ENCODE peak calls at places on chromosomes 1 and 21, in four cellular contexts. One of them, this sample, is unnamed.

GRCh38 chr1:10980094-10980577 is 32.3 kb upstream of the TARDBP start:
- DNase-seq in stimulated activated CD4-positive, alpha-beta T cell treated with anti-CD3 and anti-CD28 coated beads, Interleukin-1b, Interleukin-23, amount 100 ng/mL, for 24 hours: no peak
- DNase-seq in left cardiac atrium: peak
- DNase-seq in HCEC 1CT: peak
- DNase-seq in this sample: peak

GRCh38 chr1:172485626-172486025 is 41.8 kb upstream of the PIGC start:
- DNase-seq in stimulated activated CD4-positive, alpha-beta T cell treated with anti-CD3 and anti-CD28 coated beads, Interleukin-1b, Interleukin-23, amount 100 ng/mL, for 24 hours: no peak
- DNase-seq in left cardiac atrium: no peak
- DNase-seq in HCEC 1CT: no peak
- DNase-seq in this sample: peak

GRCh38 chr1:57475366-57475765 is 51.5 kb upstream of the DAB1 start:
- DNase-seq in stimulated activated CD4-positive, alpha-beta T cell treated with anti-CD3 and anti-CD28 coated beads, Interleukin-1b, Interleukin-23, amount 100 ng/mL, for 24 hours: no peak
- DNase-seq in left cardiac atrium: no peak
- DNase-seq in HCEC 1CT: no peak
- DNase-seq in this sample: no peak

GRCh38 chr1:235024706-235025421 is 103.8 kb downstream of the TOMM20 start:
- DNase-seq in stimulated activated CD4-positive, alpha-beta T cell treated with anti-CD3 and anti-CD28 coated beads, Interleukin-1b, Interleukin-23, amount 100 ng/mL, for 24 hours: no peak
- DNase-seq in left cardiac atrium: peak
- DNase-seq in HCEC 1CT: no peak
- DNase-seq in this sample: no peak

GRCh38 chr1:2004867-2005266 is 1.3 kb upstream of the CFAP74 start:
- DNase-seq in stimulated activated CD4-positive, alpha-beta T cell treated with anti-CD3 and anti-CD28 coated beads, Interleukin-1b, Interleukin-23, amount 100 ng/mL, for 24 hours: no peak
- DNase-seq in left cardiac atrium: no peak
- DNase-seq in HCEC 1CT: no peak
- DNase-seq in this sample: no peak

GRCh38 chr1:9442266-9442846 is 96.9 kb upstream of the SLC25A33 start:
- DNase-seq in stimulated activated CD4-positive, alpha-beta T cell treated with anti-CD3 and anti-CD28 coated beads, Interleukin-1b, Interleukin-23, amount 100 ng/mL, for 24 hours: no peak
- DNase-seq in left cardiac atrium: no peak
- DNase-seq in HCEC 1CT: no peak
- DNase-seq in this sample: no peak

GRCh38 chr1:231674575-231674974 is 48.0 kb downstream of the DISC1 start:
- DNase-seq in stimulated activated CD4-positive, alpha-beta T cell treated with anti-CD3 and anti-CD28 coated beads, Interleukin-1b, Interleukin-23, amount 100 ng/mL, for 24 hours: no peak
- DNase-seq in left cardiac atrium: no peak
- DNase-seq in HCEC 1CT: no peak
- DNase-seq in this sample: no peak

GRCh38 chr1:18278953-18279712 is 171.5 kb downstream of the IGSF21 start:
- DNase-seq in stimulated activated CD4-positive, alpha-beta T cell treated with anti-CD3 and anti-CD28 coated beads, Interleukin-1b, Interleukin-23, amount 100 ng/mL, for 24 hours: no peak
- DNase-seq in left cardiac atrium: no peak
- DNase-seq in HCEC 1CT: no peak
- DNase-seq in this sample: peak

GRCh38 chr1:147598631-147599361 is 57.5 kb downstream of the BCL9 start:
- DNase-seq in stimulated activated CD4-positive, alpha-beta T cell treated with anti-CD3 and anti-CD28 coated beads, Interleukin-1b, Interleukin-23, amount 100 ng/mL, for 24 hours: no peak
- DNase-seq in left cardiac atrium: peak
- DNase-seq in HCEC 1CT: no peak
- DNase-seq in this sample: peak

GRCh38 chr1:7301346-7301993 is 469.6 kb upstream of the VAMP3 start:
- DNase-seq in stimulated activated CD4-positive, alpha-beta T cell treated with anti-CD3 and anti-CD28 coated beads, Interleukin-1b, Interleukin-23, amount 100 ng/mL, for 24 hours: no peak
- DNase-seq in left cardiac atrium: no peak
- DNase-seq in HCEC 1CT: no peak
- DNase-seq in this sample: no peak

GRCh38 chr1:234928642-234929041 is 200.0 kb downstream of the TOMM20 start:
- DNase-seq in stimulated activated CD4-positive, alpha-beta T cell treated with anti-CD3 and anti-CD28 coated beads, Interleukin-1b, Interleukin-23, amount 100 ng/mL, for 24 hours: no peak
- DNase-seq in left cardiac atrium: no peak
- DNase-seq in HCEC 1CT: no peak
- DNase-seq in this sample: peak

GRCh38 chr1:240190881-240191385 is 99.2 kb downstream of the FMN2 start:
- DNase-seq in stimulated activated CD4-positive, alpha-beta T cell treated with anti-CD3 and anti-CD28 coated beads, Interleukin-1b, Interleukin-23, amount 100 ng/mL, for 24 hours: no peak
- DNase-seq in left cardiac atrium: no peak
- DNase-seq in HCEC 1CT: peak
- DNase-seq in this sample: peak

GRCh38 chr1:106756752-106757151 is 299.7 kb upstream of the PRMT6 start:
- DNase-seq in stimulated activated CD4-positive, alpha-beta T cell treated with anti-CD3 and anti-CD28 coated beads, Interleukin-1b, Interleukin-23, amount 100 ng/mL, for 24 hours: no peak
- DNase-seq in left cardiac atrium: no peak
- DNase-seq in HCEC 1CT: no peak
- DNase-seq in this sample: no peak

GRCh38 chr1:184176058-184176457 is 124.5 kb downstream of the TSEN15 start:
- DNase-seq in stimulated activated CD4-positive, alpha-beta T cell treated with anti-CD3 and anti-CD28 coated beads, Interleukin-1b, Interleukin-23, amount 100 ng/mL, for 24 hours: no peak
- DNase-seq in left cardiac atrium: no peak
- DNase-seq in HCEC 1CT: no peak
- DNase-seq in this sample: no peak

GRCh38 chr1:245880754-245881403 is 626.2 kb downstream of the SMYD3 start:
- DNase-seq in stimulated activated CD4-positive, alpha-beta T cell treated with anti-CD3 and anti-CD28 coated beads, Interleukin-1b, Interleukin-23, amount 100 ng/mL, for 24 hours: no peak
- DNase-seq in left cardiac atrium: no peak
- DNase-seq in HCEC 1CT: peak
- DNase-seq in this sample: no peak

GRCh38 chr1:214397497-214397896 is 116.5 kb downstream of the SMYD2 start:
- DNase-seq in stimulated activated CD4-positive, alpha-beta T cell treated with anti-CD3 and anti-CD28 coated beads, Interleukin-1b, Interleukin-23, amount 100 ng/mL, for 24 hours: no peak
- DNase-seq in left cardiac atrium: no peak
- DNase-seq in HCEC 1CT: no peak
- DNase-seq in this sample: no peak

GRCh38 chr1:23084880-23085279 is 65.6 kb downstream of the KDM1A start:
- DNase-seq in stimulated activated CD4-positive, alpha-beta T cell treated with anti-CD3 and anti-CD28 coated beads, Interleukin-1b, Interleukin-23, amount 100 ng/mL, for 24 hours: no peak
- DNase-seq in left cardiac atrium: no peak
- DNase-seq in HCEC 1CT: no peak
- DNase-seq in this sample: no peak

GRCh38 chr1:173508541-173508940 is 31.4 kb downstream of the PRDX6 start:
- DNase-seq in stimulated activated CD4-positive, alpha-beta T cell treated with anti-CD3 and anti-CD28 coated beads, Interleukin-1b, Interleukin-23, amount 100 ng/mL, for 24 hours: no peak
- DNase-seq in left cardiac atrium: no peak
- DNase-seq in HCEC 1CT: peak
- DNase-seq in this sample: no peak

GRCh38 chr1:97137862-97138514 is 416.4 kb downstream of the PTBP2 start:
- DNase-seq in stimulated activated CD4-positive, alpha-beta T cell treated with anti-CD3 and anti-CD28 coated beads, Interleukin-1b, Interleukin-23, amount 100 ng/mL, for 24 hours: no peak
- DNase-seq in left cardiac atrium: no peak
- DNase-seq in HCEC 1CT: peak
- DNase-seq in this sample: peak

GRCh38 chr21:33293136-33293535 is 27.0 kb downstream of the IL10RB start:
- DNase-seq in stimulated activated CD4-positive, alpha-beta T cell treated with anti-CD3 and anti-CD28 coated beads, Interleukin-1b, Interleukin-23, amount 100 ng/mL, for 24 hours: no peak
- DNase-seq in left cardiac atrium: no peak
- DNase-seq in HCEC 1CT: no peak
- DNase-seq in this sample: no peak

GRCh38 chr1:178566187-178566586 is 53.3 kb downstream of the TEX35 start:
- DNase-seq in stimulated activated CD4-positive, alpha-beta T cell treated with anti-CD3 and anti-CD28 coated beads, Interleukin-1b, Interleukin-23, amount 100 ng/mL, for 24 hours: no peak
- DNase-seq in left cardiac atrium: no peak
- DNase-seq in HCEC 1CT: peak
- DNase-seq in this sample: no peak

GRCh38 chr1:118185083-118185899 is at the start of gene SPAG17:
- DNase-seq in stimulated activated CD4-positive, alpha-beta T cell treated with anti-CD3 and anti-CD28 coated beads, Interleukin-1b, Interleukin-23, amount 100 ng/mL, for 24 hours: no peak
- DNase-seq in left cardiac atrium: peak
- DNase-seq in HCEC 1CT: no peak
- DNase-seq in this sample: peak

GRCh38 chr1:219808790-219809189 is 119.6 kb downstream of the SLC30A10 start:
- DNase-seq in stimulated activated CD4-positive, alpha-beta T cell treated with anti-CD3 and anti-CD28 coated beads, Interleukin-1b, Interleukin-23, amount 100 ng/mL, for 24 hours: no peak
- DNase-seq in left cardiac atrium: no peak
- DNase-seq in HCEC 1CT: no peak
- DNase-seq in this sample: no peak

GRCh38 chr1:38476111-38476783 is 383.3 kb downstream of the RRAGC start:
- DNase-seq in stimulated activated CD4-positive, alpha-beta T cell treated with anti-CD3 and anti-CD28 coated beads, Interleukin-1b, Interleukin-23, amount 100 ng/mL, for 24 hours: no peak
- DNase-seq in left cardiac atrium: no peak
- DNase-seq in HCEC 1CT: no peak
- DNase-seq in this sample: no peak

GRCh38 chr1:44714944-44715571 is 15.9 kb downstream of the RNU5D-1 start:
- DNase-seq in stimulated activated CD4-positive, alpha-beta T cell treated with anti-CD3 and anti-CD28 coated beads, Interleukin-1b, Interleukin-23, amount 100 ng/mL, for 24 hours: peak
- DNase-seq in left cardiac atrium: peak
- DNase-seq in HCEC 1CT: peak
- DNase-seq in this sample: peak

GRCh38 chr1:7375329-7375728 is 395.8 kb upstream of the VAMP3 start:
- DNase-seq in stimulated activated CD4-positive, alpha-beta T cell treated with anti-CD3 and anti-CD28 coated beads, Interleukin-1b, Interleukin-23, amount 100 ng/mL, for 24 hours: no peak
- DNase-seq in left cardiac atrium: no peak
- DNase-seq in HCEC 1CT: no peak
- DNase-seq in this sample: no peak

This sample was measured in NCI-H526.